ENCODE peak calls at places on chromosomes 12 and 14, in six cellular contexts. W, J, O, Q, L and K are unnamed samples.

GRCh38 chr12:114697741-114698565 is 14.0 kb upstream of the TBX3 start:
- DNase-seq in O (no peak), L (no peak), Q (no peak), J (peak; percentile 83), W (no peak), K (no peak)

GRCh38 chr12:111074965-111075364 is 154.6 kb upstream of the MYL2 start:
- DNase-seq in L (no peak), J (no peak), O (no peak), Q (no peak), W (no peak), K (no peak)

GRCh38 chr14:75283162-75283883 is 4.7 kb downstream of the FOS start:
- DNase-seq in L (no peak), J (peak; percentile 84), O (no peak), Q (no peak), W (no peak), K (no peak)

GRCh38 chr14:63893701-63894458 is 41.1 kb downstream of the SYNE2 start:
- DNase-seq in W (peak; percentile 23), Q (no peak), L (no peak), J (peak; percentile 38), O (no peak), K (no peak)

GRCh38 chr12:48810817-48811453 is 7.4 kb upstream of the CACNB3 start:
- DNase-seq in J (peak; percentile 76), O (no peak), Q (no peak), W (no peak), L (no peak), K (no peak)

GRCh38 chr14:94885481-94886155 is 115.7 kb upstream of the GSC start:
- DNase-seq in L (no peak), J (no peak), O (no peak), W (no peak), Q (no peak), K (no peak)

GRCh38 chr12:124734224-124734788 is 129.4 kb downstream of the SCARB1 start:
- DNase-seq in O (no peak), J (no peak), L (no peak), W (no peak), Q (no peak), K (no peak)

GRCh38 chr14:102760485-102761193 is 16.6 kb upstream of the TRAF3 start:
- DNase-seq in Q (no peak), J (no peak), O (no peak), L (no peak), W (no peak), K (no peak)

GRCh38 chr14:53278602-53279506 is 125.7 kb upstream of the DDHD1 start:
- DNase-seq in J (no peak), Q (peak; percentile 9), O (peak; percentile 19), W (no peak), L (no peak), K (no peak)

GRCh38 chr14:34436118-34436905 is 25.7 kb downstream of the SPTSSA start:
- DNase-seq in L (no peak), W (no peak), J (peak; percentile 34), Q (peak; percentile 11), O (no peak), K (no peak)

GRCh38 chr12:92199846-92200576 is 54.4 kb upstream of the BTG1 start:
- DNase-seq in O (no peak), L (no peak), Q (no peak), W (no peak), J (no peak), K (no peak)

GRCh38 chr12:121145221-121145620 is 12.5 kb downstream of the P2RX7 start:
- DNase-seq in W (no peak), L (no peak), J (no peak), O (no peak), Q (no peak), K (no peak)

GRCh38 chr12:124758266-124759200 is 105.1 kb downstream of the SCARB1 start:
- DNase-seq in W (no peak), Q (no peak), O (no peak), L (no peak), J (no peak), K (no peak)

GRCh38 chr12:94677778-94678177 is 27.4 kb upstream of the TMCC3 start:
- DNase-seq in J (no peak), Q (peak; percentile 58), O (peak; percentile 18), W (peak; percentile 77), L (no peak), K (no peak)

GRCh38 chr12:115337693-115338543 is 653.9 kb upstream of the TBX3 start:
- DNase-seq in O (peak; percentile 64), Q (peak; percentile 16), W (peak; percentile 47), L (no peak), J (peak; percentile 62), K (no peak)

GRCh38 chr14:97250925-97251324 is 453.7 kb downstream of the VRK1 start:
- DNase-seq in W (no peak), L (no peak), O (no peak), J (no peak), Q (peak; percentile 14), K (no peak)
- TF ChIP-seq CTCF in W (no peak), L (no peak), O (no peak), J (no peak), Q (peak; percentile 7), K (no peak)

GRCh38 chr14:93648440-93649168 is 139.7 kb downstream of the PRIMA1 start:
- DNase-seq in J (peak; percentile 55), W (no peak), O (peak; percentile 34), L (no peak), Q (peak; percentile 34), K (no peak)
- TF ChIP-seq CTCF in J (peak; percentile 38), W (no peak), O (peak; percentile 37), L (no peak), Q (peak; percentile 41), K (no peak)

GRCh38 chr14:54509546-54510501 is at the start of gene CGRRF1:
- DNase-seq in W (peak; percentile 98), J (peak; percentile 99), O (peak; percentile 95), L (peak; percentile 97), Q (peak; percentile 99), K (peak; percentile 98)
- TF ChIP-seq CTCF in W (peak; percentile 96), J (peak; percentile 50), O (peak; percentile 54), L (peak; percentile 86), Q (peak; percentile 20), K (peak; percentile 96)

DNA sequence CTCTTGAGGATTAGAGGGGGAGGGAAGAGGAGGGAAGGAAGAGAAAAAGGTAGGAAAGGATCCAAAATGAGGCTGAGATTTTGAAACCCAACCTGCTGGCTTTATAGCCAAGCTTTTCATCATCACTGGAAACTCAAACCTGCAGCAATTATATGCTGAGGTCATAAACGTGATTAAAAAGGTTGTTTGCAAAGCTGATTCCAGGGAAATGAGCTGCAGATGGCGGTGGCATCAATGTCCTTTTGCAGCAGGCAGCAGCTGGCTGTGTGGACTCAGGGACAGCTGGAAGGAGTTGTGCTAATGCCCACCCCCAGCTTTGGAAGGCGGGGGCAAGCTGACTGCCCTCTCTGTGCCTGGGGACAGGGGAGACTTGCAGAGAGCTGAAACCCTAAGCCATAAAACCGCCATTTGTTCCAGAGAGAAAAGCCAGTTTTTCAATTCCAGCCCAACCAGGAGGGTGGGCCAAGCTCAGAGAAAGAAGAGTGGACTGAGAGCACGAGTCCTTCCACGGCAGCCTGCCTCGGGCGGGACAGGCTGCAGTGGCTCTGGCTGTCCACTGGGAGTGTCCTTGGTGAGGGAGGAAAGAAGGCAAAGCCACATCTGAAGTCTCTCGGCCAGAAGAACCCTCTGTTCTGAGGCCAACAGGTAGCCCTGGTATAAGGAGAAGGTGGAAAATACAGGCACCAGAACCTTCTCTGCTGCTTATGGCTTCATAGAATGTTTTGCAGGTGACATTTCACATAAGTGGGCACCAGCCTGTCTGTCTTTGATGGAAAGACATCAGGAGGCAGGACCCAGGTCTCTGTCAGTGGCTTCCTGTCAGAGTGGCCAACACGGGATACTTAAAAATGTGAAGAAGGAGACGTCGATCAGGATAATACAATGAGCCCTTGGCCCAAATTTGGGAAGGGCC is 90.7 kb downstream of the SINHCAF start:
- DNase-seq in J (peak; percentile 84), W (no peak), Q (peak; percentile 19), L (peak; percentile 65), O (peak; percentile 18), K (no peak)
- TF ChIP-seq CTCF in J (peak; percentile 48), W (peak; percentile 55), Q (peak; percentile 40), L (peak; percentile 58), O (peak; percentile 44), K (peak; percentile 8)

DNA sequence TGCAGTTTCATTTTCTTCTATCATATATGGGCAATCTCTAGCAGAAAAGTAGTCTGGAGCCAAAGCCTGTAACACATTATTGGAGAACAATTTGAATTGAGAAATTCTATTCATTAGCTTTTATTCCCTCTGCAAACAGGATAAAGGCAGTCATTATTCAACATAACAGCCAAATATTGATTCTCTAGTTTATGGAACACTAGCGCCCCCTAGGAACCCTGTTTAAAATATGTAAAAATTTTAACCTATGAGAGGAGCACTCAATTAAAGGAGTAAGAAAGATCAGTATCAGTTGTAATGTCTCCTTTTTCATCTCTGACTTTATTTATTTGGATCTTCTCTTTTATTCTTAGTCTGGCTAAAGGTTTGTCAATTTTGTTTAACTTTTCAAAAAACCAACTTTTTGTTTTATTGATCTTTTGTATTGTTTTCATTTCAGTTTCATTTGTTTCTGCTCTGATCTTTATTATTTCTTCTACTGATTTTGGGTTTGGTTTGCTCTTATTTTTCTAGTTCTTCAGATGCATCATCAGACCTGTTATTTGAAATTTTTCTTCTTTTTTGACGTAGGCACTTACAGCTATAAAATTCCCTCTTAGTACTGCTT is 4.8 kb upstream of the LMNTD1 start:
- DNase-seq in O (peak; percentile 13), Q (peak; percentile 45), J (peak; percentile 68), L (no peak), W (peak; percentile 35), K (no peak)
- TF ChIP-seq CTCF in O (peak; percentile 24), Q (peak; percentile 21), J (peak; percentile 52), L (peak; percentile 65), W (peak; percentile 29), K (peak; percentile 46)

GRCh38 chr14:92600318-92601053 is 86.9 kb downstream of the RIN3 start:
- DNase-seq in J (no peak), O (peak; percentile 64), W (no peak), Q (peak; percentile 38), L (no peak), K (no peak)
- TF ChIP-seq CTCF in J (no peak), O (no peak), W (no peak), Q (no peak), L (no peak), K (no peak)

GRCh38 chr14:77033622-77034521 is 5.4 kb upstream of the IRF2BPL start:
- DNase-seq in O (peak; percentile 72), J (peak; percentile 94), W (peak; percentile 82), L (peak; percentile 81), Q (peak; percentile 95), K (peak; percentile 84)
- TF ChIP-seq CTCF in O (no peak), J (no peak), W (peak; percentile 1), L (no peak), Q (no peak), K (no peak)

GRCh38 chr12:26863515-26863914 is 30.5 kb upstream of the ITPR2 start:
- DNase-seq in L (no peak), W (no peak), O (no peak), J (no peak), Q (peak; percentile 29), K (no peak)
- TF ChIP-seq CTCF in L (no peak), W (no peak), O (no peak), J (peak; percentile 17), Q (peak; percentile 16), K (no peak)